ENCODE peak calls at places on chromosomes 13 and 19, in four cellular contexts. K is naive thymus-derived CD4-positive, alpha-beta T cell; S is thoracic aorta; A is small intestine. B is an unnamed sample.

GRCh38 chr13:28657784-28658538 is 969 bp upstream of the POMP start:
- DNase-seq in S (no peak), K (no peak), A (peak), B (no peak)

GRCh38 chr13:112648101-112648500 is 41.7 kb upstream of the ATP11A start:
- DNase-seq in S (no peak), A (no peak), K (no peak), B (no peak)

GRCh38 chr19:15622991-15623390 is 8.0 kb downstream of the CYP4F8 start:
- DNase-seq in K (no peak), S (no peak), A (peak), B (no peak)

GRCh38 chr19:56617531-56617930 is 22.4 kb downstream of the ZNF71 start:
- DNase-seq in A (no peak), K (no peak), S (no peak), B (no peak)

GRCh38 chr13:68232351-68233130 is 1002.4 kb upstream of the PCDH9 start:
- DNase-seq in A (no peak), K (no peak), S (no peak), B (no peak)

GRCh38 chr19:49200238-49200862 is 42.8 kb downstream of the TRPM4 start:
- DNase-seq in A (peak), K (no peak), S (no peak), B (no peak)

GRCh38 chr19:29528350-29528945 is 2.7 kb downstream of the VSTM2B start:
- DNase-seq in A (peak), S (no peak), K (peak), B (peak)

GRCh38 chr19:54435551-54436016 is 13.4 kb upstream of the LENG8 start:
- DNase-seq in K (no peak), A (no peak), S (no peak), B (no peak)

GRCh38 chr13:35478384-35479222 is 2.1 kb upstream of the MAB21L1 start:
- DNase-seq in A (no peak), S (no peak), K (no peak), B (no peak)

GRCh38 chr13:91185294-91185863 is 162.1 kb upstream of the MIR17HG start:
- DNase-seq in A (peak), S (no peak), K (no peak), B (no peak)

GRCh38 chr19:17576758-17577532 is 21.5 kb downstream of the COLGALT1 start:
- DNase-seq in S (no peak), K (no peak), A (peak), B (peak)

GRCh38 chr19:47609885-47610545 is 1.1 kb downstream of the BICRA start:
- DNase-seq in K (peak), A (peak), S (no peak), B (peak)

GRCh38 chr13:96958286-96958891 is 35.9 kb downstream of the OXGR1 start:
- DNase-seq in S (no peak), K (no peak), A (peak), B (peak)

GRCh38 chr19:3586124-3586626 is 897 bp downstream of the GIPC3 start:
- DNase-seq in K (peak), A (no peak), S (no peak), B (no peak)

GRCh38 chr19:49809155-49809986 is 3.7 kb downstream of the FUZ start:
- DNase-seq in S (no peak), A (peak), K (no peak), B (no peak)

GRCh38 chr13:88051746-88052482 is 380.7 kb downstream of the SLITRK5 start:
- DNase-seq in S (no peak), K (no peak), A (no peak), B (no peak)

GRCh38 chr13:95153647-95154405 is 147.4 kb downstream of the ABCC4 start:
- DNase-seq in A (peak), S (no peak), K (no peak), B (no peak)

GRCh38 chr13:108859202-108860012 is 230.0 kb downstream of the MYO16 start:
- DNase-seq in S (no peak), A (no peak), K (no peak), B (no peak)

GRCh38 chr19:13156968-13157882 is 7.0 kb downstream of the IER2 start:
- DNase-seq in K (no peak), A (no peak), S (no peak), B (no peak)

GRCh38 chr19:10603084-10603872 is 16.2 kb upstream of the AP1M2 start:
- DNase-seq in A (peak), K (peak), S (no peak), B (peak)

GRCh38 chr13:97749174-97749573 is 204.3 kb upstream of the IPO5 start:
- DNase-seq in A (no peak), K (no peak), S (no peak), B (no peak)

GRCh38 chr13:21799671-21800070 is 128.8 kb downstream of the FGF9 start:
- DNase-seq in S (no peak), A (no peak), K (no peak), B (no peak)
- H3K4me3 ChIP-seq in S (no peak), A (no peak), K (no peak), B (no peak)

GRCh38 chr13:106349080-106349841 is 186.2 kb downstream of the EFNB2 start:
- DNase-seq in S (no peak), A (peak), K (no peak), B (no peak)
- H3K4me3 ChIP-seq in S (peak), A (peak), K (no peak), B (no peak)

DNA sequence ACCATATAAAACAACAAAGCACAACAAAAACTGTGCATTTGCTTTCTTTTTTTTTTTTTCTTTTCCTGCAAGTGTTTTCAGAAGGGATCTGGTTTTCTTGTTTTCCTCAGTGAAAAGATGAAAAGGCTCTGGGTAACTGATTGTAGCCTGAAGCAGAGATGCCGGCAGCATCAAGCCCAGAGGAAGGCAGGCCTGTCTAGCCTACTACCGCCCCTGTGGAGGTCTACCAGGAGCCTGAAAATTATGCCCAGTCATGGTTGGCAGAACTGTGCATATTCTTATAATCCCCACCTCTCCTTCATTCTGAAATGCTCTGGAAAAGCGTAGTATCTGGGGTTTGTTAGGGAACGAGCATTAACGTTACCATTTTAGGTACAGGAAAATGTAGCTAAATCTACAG is 32.6 kb upstream of the MEDAG start:
- DNase-seq in S (no peak), K (no peak), A (no peak), B (no peak)
- H3K4me3 ChIP-seq in S (no peak), K (no peak), A (no peak), B (no peak)

GRCh38 chr13:49400755-49401659 is 42.9 kb downstream of the CAB39L start:
- DNase-seq in S (no peak), A (peak), K (no peak), B (no peak)
- H3K4me3 ChIP-seq in S (peak), A (no peak), K (no peak), B (no peak)

GRCh38 chr13:29846475-29847256 is 3.8 kb downstream of the UBL3 start:
- DNase-seq in S (no peak), A (peak), K (no peak), B (no peak)

GRCh38 chr13:29849071-29849541 is 1.3 kb downstream of the UBL3 start:
- DNase-seq in K (peak), S (no peak), A (peak), B (no peak)

GRCh38 chr13:29844441-29844840 is 6.0 kb downstream of the UBL3 start:
- DNase-seq in A (no peak), S (no peak), K (no peak), B (no peak)

GRCh38 chr13:29847501-29847983 is 2.9 kb downstream of the UBL3 start:
- DNase-seq in S (no peak), A (peak), K (peak), B (no peak)

GRCh38 chr13:29845440-29846056 is 4.9 kb downstream of the UBL3 start:
- DNase-seq in S (no peak), K (peak), A (peak), B (no peak)
- H3K4me3 ChIP-seq in S (no peak), K (no peak), A (no peak), B (no peak)

DNA sequence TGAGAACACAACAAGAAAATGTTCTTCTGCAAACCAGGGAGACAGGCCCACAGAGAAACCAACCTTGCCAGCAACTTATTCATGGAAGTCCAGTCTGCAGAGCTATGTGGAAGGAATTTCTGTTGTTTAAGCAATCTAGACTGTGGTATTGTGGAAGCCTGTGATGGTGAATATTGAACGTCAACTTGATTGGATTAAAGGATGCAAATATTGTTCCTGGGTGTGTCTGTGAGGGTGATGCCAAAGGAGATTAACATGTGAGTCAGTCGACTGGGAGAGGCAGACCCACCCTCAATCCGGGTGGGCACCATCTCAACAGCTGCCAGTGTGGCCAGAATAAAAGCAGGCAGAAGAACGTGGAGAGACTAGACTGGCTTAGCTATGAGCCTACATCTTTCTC is 606.0 kb downstream of the EFNB2 start:
- DNase-seq in K (no peak), A (no peak), S (no peak), B (no peak)
- H3K4me3 ChIP-seq in K (no peak), A (no peak), S (no peak), B (no peak)

DNA sequence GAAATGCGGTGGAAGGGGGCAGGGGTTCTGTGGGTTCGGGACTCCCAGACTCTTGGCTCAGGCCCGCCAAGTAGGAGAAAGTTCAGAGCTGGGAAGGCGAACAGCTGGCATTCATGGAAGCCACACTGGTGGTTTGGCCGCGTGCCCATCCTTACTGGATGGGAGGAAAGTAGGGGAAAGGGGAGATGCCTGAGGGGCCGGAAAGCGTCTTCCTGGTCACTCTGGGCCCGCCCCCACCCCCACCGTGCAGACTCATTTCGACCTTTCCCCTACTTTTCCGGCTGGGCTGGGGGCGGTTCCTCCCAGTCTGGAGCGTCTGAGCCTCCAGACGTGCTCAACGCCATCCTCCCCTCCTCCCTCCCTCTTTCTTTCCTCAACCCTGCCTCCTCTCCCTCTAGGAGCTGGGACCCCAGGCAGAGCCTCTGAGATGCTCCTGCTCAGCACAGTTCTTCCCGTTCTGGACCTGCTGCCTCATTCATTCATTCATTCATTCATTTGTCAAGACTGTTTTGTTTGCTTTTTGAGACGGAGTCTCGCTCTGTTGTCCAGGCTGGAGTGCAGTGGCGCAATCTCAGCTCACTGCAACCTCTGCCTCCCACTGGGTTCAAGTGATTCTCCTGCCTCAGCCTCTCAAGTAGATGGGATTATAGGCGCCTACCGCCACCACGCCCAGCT is 3.5 kb downstream of the ANGPTL4 start:
- DNase-seq in S (peak), A (peak), K (no peak), B (no peak)
- H3K4me3 ChIP-seq in S (peak), A (no peak), K (no peak), B (no peak)